ENCODE peak calls at places on chromosome 22, in five cellular contexts. K, T, B, P and Z are unnamed samples.

GRCh38 chr22:36348760-36349159 is 39.0 kb downstream of the MYH9 start:
- DNase-seq in K (no peak), T (no peak), B (no peak), P (no peak), Z (no peak)

GRCh38 chr22:36644333-36644757 is 59.2 kb downstream of the CACNG2 start:
- DNase-seq in K (peak; percentile 15), T (no peak), B (no peak), P (peak; percentile 48), Z (no peak)

GRCh38 chr22:41902016-41902415 is 12.9 kb downstream of the SHISA8 start:
- DNase-seq in K (no peak), T (no peak), B (no peak), P (no peak), Z (no peak)

GRCh38 chr22:48153726-48154125 is 1391.3 kb downstream of the TBC1D22A start:
- DNase-seq in K (no peak), T (no peak), B (no peak), P (no peak), Z (peak; percentile 34)

GRCh38 chr22:26949193-26949592 is 291.8 kb downstream of the MIAT start:
- DNase-seq in K (no peak), T (no peak), B (no peak), P (no peak), Z (no peak)

GRCh38 chr22:47052236-47053012 is 290.0 kb downstream of the TBC1D22A start:
- DNase-seq in K (no peak), T (no peak), B (no peak), P (no peak), Z (peak; percentile 62)

GRCh38 chr22:30460147-30460546 is 11.7 kb downstream of the SEC14L3 start:
- DNase-seq in K (peak; percentile 57), T (no peak), B (peak; percentile 69), P (no peak), Z (no peak)

GRCh38 chr22:19942886-19943664 is 1.5 kb upstream of the TXNRD2 start:
- DNase-seq in K (peak; percentile 65), T (no peak), B (no peak), P (no peak), Z (no peak)

GRCh38 chr22:43921361-43921760 is 2.2 kb upstream of the PNPLA3 start:
- DNase-seq in K (no peak), T (no peak), B (no peak), P (no peak), Z (no peak)

GRCh38 chr22:36497910-36498669 is 8.8 kb downstream of the FOXRED2 start:
- DNase-seq in K (no peak), T (no peak), B (no peak), P (no peak), Z (no peak)

GRCh38 chr22:30235687-30236170 is 10.8 kb downstream of the LIF start:
- DNase-seq in K (no peak), T (no peak), B (no peak), P (no peak), Z (peak; percentile 75)

GRCh38 chr22:32618461-32619140 is 144.0 kb downstream of the FBXO7 start:
- DNase-seq in K (peak; percentile 31), T (no peak), B (no peak), P (no peak), Z (no peak)

GRCh38 chr22:19518568-19519030 is 5.6 kb downstream of the CLDN5 start:
- DNase-seq in K (no peak), T (no peak), B (no peak), P (no peak), Z (no peak)

GRCh38 chr22:33600113-33600512 is 320.2 kb downstream of the LARGE1 start:
- DNase-seq in K (peak; percentile 10), T (no peak), B (no peak), P (no peak), Z (no peak)

GRCh38 chr22:19798825-19799224 is 38.2 kb downstream of the TBX1 start:
- DNase-seq in K (no peak), T (peak; percentile 62), B (no peak), P (no peak), Z (no peak)

GRCh38 chr22:27133951-27134664 is 476.7 kb downstream of the MIAT start:
- DNase-seq in K (no peak), T (no peak), B (peak; percentile 44), P (peak; percentile 16), Z (no peak)

GRCh38 chr22:35425546-35425945 is 25.6 kb downstream of the MCM5 start:
- DNase-seq in K (no peak), T (no peak), B (no peak), P (no peak), Z (no peak)

GRCh38 chr22:26828311-26828710 is 170.9 kb downstream of the MIAT start:
- DNase-seq in K (no peak), T (no peak), B (no peak), P (no peak), Z (no peak)

GRCh38 chr22:27995801-27996528 is 76.9 kb upstream of the PITPNB start:
- DNase-seq in K (no peak), T (no peak), B (no peak), P (no peak), Z (peak; percentile 62)

GRCh38 chr22:27879923-27880322 is 39.1 kb downstream of the PITPNB start:
- DNase-seq in K (no peak), T (peak; percentile 55), B (no peak), P (peak; percentile 46), Z (no peak)

GRCh38 chr22:30232716-30233218 is 13.8 kb downstream of the LIF start:
- DNase-seq in K (no peak), T (no peak), B (no peak), P (no peak), Z (no peak)

GRCh38 chr22:43303751-43304150 is 39.4 kb downstream of the SCUBE1 start:
- DNase-seq in K (no peak), T (no peak), B (no peak), P (no peak), Z (no peak)

GRCh38 chr22:24424001-24424900 is 3.1 kb upstream of the ADORA2A start:
- DNase-seq in K (no peak), T (no peak), B (no peak), P (peak; percentile 56), Z (peak; percentile 91)

GRCh38 chr22:28497188-28497587 is 182.5 kb downstream of the TTC28 start:
- DNase-seq in K (no peak), T (no peak), B (no peak), P (no peak), Z (no peak)

GRCh38 chr22:44355688-44356070 is 42.9 kb upstream of the SHISAL1 start:
- DNase-seq in K (no peak), T (no peak), B (no peak), P (no peak), Z (no peak)

GRCh38 chr22:30205281-30206115 is 41.1 kb downstream of the LIF start:
- DNase-seq in K (no peak), T (peak; percentile 48), B (peak; percentile 25), P (no peak), Z (no peak)

GRCh38 chr22:42717197-42717967 is 3.3 kb downstream of the A4GALT start:
- DNase-seq in K (no peak), T (no peak), B (no peak), P (peak; percentile 57), Z (no peak)

GRCh38 chr22:19412478-19412877 is 19.1 kb downstream of the HIRA start:
- DNase-seq in K (no peak), T (no peak), B (no peak), P (no peak), Z (no peak)

GRCh38 chr22:23682827-23683355 is 7.9 kb upstream of the RGL4 start:
- DNase-seq in K (no peak), T (no peak), B (peak; percentile 21), P (no peak), Z (no peak)

GRCh38 chr22:17807571-17808410 is 33.5 kb upstream of the BID start:
- DNase-seq in K (no peak), T (no peak), B (peak; percentile 32), P (no peak), Z (no peak)

GRCh38 chr22:27651486-27651885 is 150.1 kb downstream of the MN1 start:
- DNase-seq in K (no peak), T (no peak), B (no peak), P (no peak), Z (no peak)

GRCh38 chr22:41695211-41695610 is 4.1 kb upstream of the MEI1 start:
- DNase-seq in K (no peak), T (no peak), B (no peak), P (no peak), Z (no peak)

GRCh38 chr22:42863349-42863911 is 6.4 kb upstream of the ARFGAP3 start:
- DNase-seq in K (no peak), T (no peak), B (no peak), P (no peak), Z (no peak)

GRCh38 chr22:23282089-23282501 is 101.8 kb downstream of the BCR start:
- DNase-seq in K (peak; percentile 85), T (no peak), B (peak; percentile 81), P (no peak), Z (peak; percentile 94)

GRCh38 chr22:31618057-31618456 is 44.0 kb downstream of the PISD start:
- DNase-seq in K (no peak), T (no peak), B (no peak), P (no peak), Z (peak; percentile 81)
- TF ChIP-seq POLR2AphosphoS5 in K (no peak), T (peak; percentile 41), B (no peak), P (no peak), Z (no peak)

GRCh38 chr22:45994516-45995404 is 17.8 kb upstream of the WNT7B start:
- DNase-seq in K (peak; percentile 65), T (peak; percentile 88), B (peak; percentile 88), P (peak; percentile 71), Z (no peak)
- TF ChIP-seq POLR2AphosphoS5 in K (peak; percentile 73), T (no peak), B (no peak), P (no peak), Z (no peak)

GRCh38 chr22:38317995-38318715 is 922 bp upstream of the CSNK1E start:
- DNase-seq in K (peak; percentile 85), T (no peak), B (peak; percentile 71), P (peak; percentile 68), Z (no peak)
- TF ChIP-seq POLR2AphosphoS5 in K (peak; percentile 92), T (no peak), B (peak; percentile 87), P (peak; percentile 66), Z (peak; percentile 57)

DNA sequence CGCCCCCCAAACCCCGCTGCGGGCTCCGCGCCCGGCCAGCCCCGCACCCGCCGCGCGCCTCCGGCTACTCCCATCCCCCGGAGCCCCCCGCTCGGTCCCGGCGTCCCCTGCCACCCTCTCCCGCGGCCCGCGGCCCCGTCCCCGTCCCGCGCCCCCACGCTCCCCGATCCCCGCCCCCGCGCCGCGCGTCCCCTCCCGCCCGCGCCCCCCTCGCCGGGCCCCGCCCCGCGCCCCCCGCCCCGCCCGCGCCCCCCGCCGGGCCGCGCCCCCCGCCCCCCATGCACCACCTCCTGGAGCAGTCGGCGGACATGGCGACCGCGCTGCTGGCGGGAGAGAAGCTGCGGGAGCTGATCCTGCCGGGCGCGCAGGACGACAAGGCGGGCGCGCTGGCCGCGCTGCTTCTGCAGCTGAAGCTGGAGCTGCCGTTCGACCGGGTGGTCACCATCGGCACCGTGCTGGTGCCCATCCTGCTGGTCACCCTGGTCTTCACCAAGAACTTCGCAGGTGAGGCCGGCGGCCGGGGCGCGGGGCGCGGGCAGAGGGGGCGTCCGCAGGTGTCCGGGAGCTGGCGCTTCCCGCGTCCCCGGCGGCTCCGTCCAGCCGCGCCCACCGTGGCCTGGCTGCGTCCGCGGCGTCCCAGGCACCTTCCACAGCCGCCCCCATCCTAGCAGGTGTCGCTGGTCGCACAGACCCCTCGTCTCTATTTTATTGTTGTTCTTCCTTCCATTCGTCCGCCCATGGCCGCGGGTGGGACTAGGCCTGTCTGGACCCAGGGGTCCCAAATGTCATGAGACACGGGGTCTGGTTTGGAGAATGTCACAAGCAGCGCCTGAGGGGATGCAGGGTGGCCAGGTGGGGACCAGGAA is at the start of gene PANX2:
- DNase-seq in K (no peak), T (peak; percentile 85), B (no peak), P (peak; percentile 69), Z (no peak)
- TF ChIP-seq POLR2AphosphoS5 in K (no peak), T (no peak), B (no peak), P (no peak), Z (no peak)